ENCODE peak calls at places on chromosomes 3 and 15, in ten cellular contexts. M is CD4-positive, alpha-beta memory T cell; T is endothelial cell; V is dorsolateral prefrontal cortex; A is mesenchymal stem cell; S is right atrium auricular region; O is Panc1; L is iPS-NIHi11; Q is KBM-7; H is naive thymus-derived CD8-positive, alpha-beta T cell. X is an unnamed sample.

GRCh38 chr15:83206971-83207621 is 527 bp downstream of the HDGFL3 start:
- DNase-seq in Q (peak), A (peak), T (peak), O (no peak), S (no peak), L (peak), M (peak), H (peak), V (peak), X (no peak)

GRCh38 chr15:42547926-42548257 is 701 bp downstream of the LRRC57 start:
- DNase-seq in T (no peak), V (no peak), Q (no peak), O (peak), M (no peak), L (no peak), H (no peak), A (no peak), S (no peak), X (no peak)

GRCh38 chr3:4978966-4979400 is 254 bp upstream of the BHLHE40 start:
- DNase-seq in H (no peak), T (peak), M (peak), Q (peak), O (no peak), L (no peak), V (peak), A (peak), S (peak), X (peak)

GRCh38 chr3:192133271-192133670 is 594.1 kb downstream of the FGF12 start:
- DNase-seq in M (no peak), A (no peak), S (no peak), Q (no peak), O (no peak), V (no peak), L (no peak), T (no peak), H (no peak), X (no peak)

GRCh38 chr15:36970522-36970921 is 129.8 kb downstream of the MEIS2 start:
- DNase-seq in H (no peak), M (no peak), V (no peak), T (no peak), O (no peak), A (no peak), Q (no peak), L (no peak), S (no peak), X (no peak)

GRCh38 chr15:70281811-70282307 is 184.1 kb upstream of the TLE3 start:
- DNase-seq in M (no peak), L (no peak), T (no peak), H (no peak), V (no peak), A (peak), Q (no peak), O (no peak), S (no peak), X (no peak)

GRCh38 chr15:94930945-94931344 is 699.6 kb downstream of the MCTP2 start:
- DNase-seq in V (no peak), H (no peak), T (no peak), A (no peak), Q (no peak), M (no peak), L (no peak), S (no peak), O (no peak), X (no peak)

GRCh38 chr15:23642413-23643044 is 5.1 kb downstream of the MAGEL2 start:
- DNase-seq in T (peak), H (no peak), A (peak), V (peak), Q (peak), L (peak), M (peak), S (no peak), O (peak), X (no peak)

GRCh38 chr3:15215996-15216395 is 9.9 kb downstream of the CAPN7 start:
- DNase-seq in T (no peak), A (no peak), S (no peak), O (no peak), Q (no peak), V (no peak), M (no peak), H (no peak), L (no peak), X (no peak)

GRCh38 chr3:136186330-136186729 is 9.8 kb downstream of the MSL2 start:
- DNase-seq in A (no peak), M (no peak), V (no peak), S (no peak), L (no peak), Q (peak), O (no peak), T (no peak), H (no peak), X (peak)

GRCh38 chr3:157493627-157494550 is 9.3 kb downstream of the VEPH1 start:
- DNase-seq in A (peak), T (no peak), O (peak), H (no peak), M (no peak), Q (peak), S (no peak), V (no peak), L (no peak), X (no peak)

GRCh38 chr15:57069423-57069822 is 151.0 kb downstream of the TCF12 start:
- DNase-seq in M (no peak), Q (no peak), H (no peak), V (no peak), S (no peak), L (no peak), A (no peak), O (no peak), T (no peak), X (no peak)

GRCh38 chr15:71195242-71195641 is 80.0 kb downstream of the THSD4 start:
- DNase-seq in M (no peak), H (no peak), L (peak), T (no peak), O (no peak), Q (peak), A (no peak), V (no peak), S (no peak), X (peak)

X was measured in osteocyte.